ENCODE peak calls at places on chromosomes 1 and 21, in eight cellular contexts. R, D, P, U, N, K, V and H are unnamed samples.

GRCh38 chr1:200886590-200886989 is 8.1 kb upstream of the INAVA start:
- DNase-seq in K (no peak), P (no peak), D (no peak), N (no peak), R (no peak), V (no peak), U (no peak), H (no peak)

GRCh38 chr1:58884706-58885661 is 101.1 kb upstream of the JUN start:
- DNase-seq in U (peak), P (no peak), K (no peak), D (no peak), R (no peak), N (peak), V (peak), H (no peak)

GRCh38 chr1:50973255-50973654 is 3.2 kb downstream of the CDKN2C start:
- DNase-seq in P (no peak), N (no peak), U (no peak), D (no peak), K (no peak), V (no peak), R (no peak), H (no peak)

GRCh38 chr1:14553711-14554110 is 44.8 kb upstream of the KAZN start:
- DNase-seq in N (no peak), D (no peak), P (no peak), U (no peak), K (no peak), V (no peak), R (no peak), H (peak)

GRCh38 chr1:153353226-153353947 is 4.3 kb upstream of the S100A9 start:
- DNase-seq in U (no peak), D (no peak), V (no peak), K (no peak), R (no peak), P (no peak), N (no peak), H (peak)

GRCh38 chr21:15978158-15978805 is 248.5 kb downstream of the USP25 start:
- DNase-seq in D (peak), R (peak), N (no peak), U (no peak), K (no peak), V (no peak), P (no peak), H (no peak)

GRCh38 chr1:51294566-51295184 is 35.7 kb downstream of the TTC39A start:
- DNase-seq in V (no peak), R (no peak), D (no peak), P (no peak), N (no peak), K (no peak), U (no peak), H (no peak)

GRCh38 chr1:238606896-238607295 is 716.2 kb upstream of the ZP4 start:
- DNase-seq in V (no peak), P (no peak), K (no peak), D (peak), N (no peak), U (no peak), R (no peak), H (no peak)

GRCh38 chr1:248618878-248619277 is 16.0 kb downstream of the OR2T11 start:
- DNase-seq in D (peak), U (peak), V (peak), K (no peak), R (peak), N (peak), P (no peak), H (no peak)

GRCh38 chr1:84339503-84339902 is 38.0 kb downstream of the SAMD13 start:
- DNase-seq in K (no peak), N (no peak), V (no peak), D (peak), P (no peak), R (no peak), U (no peak), H (peak)

GRCh38 chr1:205579711-205580110 is 52.1 kb downstream of the ELK4 start:
- DNase-seq in U (no peak), V (no peak), R (no peak), N (no peak), P (no peak), K (no peak), D (no peak), H (no peak)

GRCh38 chr1:147757015-147757990 is 3.1 kb downstream of the GJA5 start:
- DNase-seq in K (no peak), R (no peak), V (peak), P (no peak), N (no peak), U (no peak), D (no peak), H (no peak)

GRCh38 chr1:159282118-159282517 is 20.0 kb upstream of the FCER1A start:
- DNase-seq in P (no peak), V (no peak), U (no peak), N (no peak), D (no peak), R (no peak), K (no peak), H (no peak)

GRCh38 chr1:150006881-150007401 is 3.6 kb downstream of the OTUD7B start:
- DNase-seq in K (no peak), U (no peak), P (no peak), D (peak), R (no peak), N (no peak), V (no peak), H (no peak)

GRCh38 chr1:212368073-212368484 is 46.6 kb downstream of the PACC1 start:
- DNase-seq in N (no peak), K (peak), R (peak), D (peak), P (no peak), U (no peak), V (peak), H (peak)

GRCh38 chr1:155178441-155179106 is 4.9 kb downstream of the TRIM46 start:
- DNase-seq in V (no peak), U (no peak), K (no peak), P (no peak), N (peak), D (no peak), R (no peak), H (no peak)

GRCh38 chr1:179873366-179873978 is 4.1 kb downstream of the TOR1AIP2 start:
- DNase-seq in V (no peak), R (no peak), N (no peak), D (no peak), U (no peak), P (no peak), K (no peak), H (no peak)

GRCh38 chr1:163170975-163171676 is 31.6 kb downstream of the RGS5 start:
- DNase-seq in U (no peak), R (no peak), N (no peak), P (no peak), V (no peak), D (peak), K (no peak), H (no peak)

GRCh38 chr1:204435246-204435885 is 23.7 kb upstream of the PPP1R15B start:
- DNase-seq in N (no peak), K (no peak), U (no peak), P (no peak), D (peak), V (no peak), R (no peak), H (no peak)

GRCh38 chr1:25880518-25880917 is 5.0 kb upstream of the PAQR7 start:
- DNase-seq in R (no peak), D (no peak), V (no peak), K (no peak), U (no peak), P (no peak), N (no peak), H (no peak)

GRCh38 chr1:182227864-182228547 is 163.6 kb downstream of the GLUL start:
- DNase-seq in V (no peak), D (no peak), P (no peak), R (no peak), K (no peak), U (no peak), N (no peak), H (no peak)

GRCh38 chr1:181086926-181087325 is 1.6 kb upstream of the IER5 start:
- DNase-seq in U (no peak), V (no peak), K (no peak), D (peak), P (no peak), N (no peak), R (no peak), H (no peak)

GRCh38 chr1:10692401-10693021 is 103.9 kb downstream of the CASZ1 start:
- DNase-seq in V (peak), R (no peak), N (no peak), U (no peak), D (no peak), P (no peak), K (no peak), H (peak)

GRCh38 chr1:65235867-65236805 is 73.2 kb upstream of the DNAJC6 start:
- DNase-seq in V (no peak), N (no peak), U (no peak), D (peak), P (no peak), K (no peak), R (no peak), H (no peak)

GRCh38 chr1:186812560-186812959 is 16.2 kb upstream of the PLA2G4A start:
- DNase-seq in V (no peak), K (no peak), D (peak), R (peak), P (no peak), U (no peak), N (no peak), H (no peak)

GRCh38 chr21:35223480-35224156 is 174.5 kb upstream of the RUNX1 start:
- DNase-seq in R (no peak), V (no peak), U (no peak), P (no peak), D (no peak), N (no peak), K (no peak), H (no peak)

GRCh38 chr21:42463861-42464515 is 32.0 kb downstream of the RSPH1 start:
- DNase-seq in V (peak), U (no peak), R (no peak), P (no peak), D (peak), K (no peak), N (no peak), H (peak)

GRCh38 chr1:8662380-8663072 is 154.9 kb downstream of the RERE start:
- DNase-seq in N (no peak), U (no peak), D (no peak), K (no peak), V (no peak), R (no peak), P (no peak), H (no peak)

GRCh38 chr1:243264718-243265117 is 8.9 kb downstream of the SDCCAG8 start:
- DNase-seq in D (peak), R (no peak), P (no peak), V (no peak), N (no peak), K (no peak), U (no peak), H (no peak)

GRCh38 chr1:15423355-15424077 is 13.8 kb downstream of the EFHD2 start:
- DNase-seq in P (no peak), N (no peak), V (no peak), R (no peak), K (no peak), D (no peak), U (no peak), H (no peak)

GRCh38 chr1:74323937-74324473 is 88.8 kb downstream of the TNNI3K start:
- DNase-seq in U (no peak), P (no peak), N (no peak), V (no peak), D (no peak), K (no peak), R (no peak), H (no peak)

GRCh38 chr1:218488986-218489385 is 143.8 kb downstream of the TGFB2 start:
- DNase-seq in V (no peak), N (no peak), R (no peak), D (peak), U (no peak), K (no peak), P (no peak), H (no peak)

GRCh38 chr1:177645491-177645890 is 324.4 kb downstream of the SEC16B start:
- DNase-seq in U (no peak), R (no peak), P (no peak), N (no peak), K (no peak), D (no peak), V (no peak), H (peak)

GRCh38 chr1:13830616-13831280 is 130.8 kb downstream of the PRDM2 start:
- DNase-seq in R (no peak), K (no peak), P (no peak), V (peak), D (peak), N (peak), U (peak), H (no peak)

GRCh38 chr1:19410393-19410792 is 74.9 kb downstream of the CAPZB start:
- DNase-seq in N (no peak), P (no peak), D (no peak), U (no peak), R (no peak), K (no peak), V (no peak), H (no peak)
- TF ChIP-seq CTCF in N (no peak), P (no peak), D (no peak), U (no peak), R (no peak), K (no peak), V (no peak), H (no peak)

DNA sequence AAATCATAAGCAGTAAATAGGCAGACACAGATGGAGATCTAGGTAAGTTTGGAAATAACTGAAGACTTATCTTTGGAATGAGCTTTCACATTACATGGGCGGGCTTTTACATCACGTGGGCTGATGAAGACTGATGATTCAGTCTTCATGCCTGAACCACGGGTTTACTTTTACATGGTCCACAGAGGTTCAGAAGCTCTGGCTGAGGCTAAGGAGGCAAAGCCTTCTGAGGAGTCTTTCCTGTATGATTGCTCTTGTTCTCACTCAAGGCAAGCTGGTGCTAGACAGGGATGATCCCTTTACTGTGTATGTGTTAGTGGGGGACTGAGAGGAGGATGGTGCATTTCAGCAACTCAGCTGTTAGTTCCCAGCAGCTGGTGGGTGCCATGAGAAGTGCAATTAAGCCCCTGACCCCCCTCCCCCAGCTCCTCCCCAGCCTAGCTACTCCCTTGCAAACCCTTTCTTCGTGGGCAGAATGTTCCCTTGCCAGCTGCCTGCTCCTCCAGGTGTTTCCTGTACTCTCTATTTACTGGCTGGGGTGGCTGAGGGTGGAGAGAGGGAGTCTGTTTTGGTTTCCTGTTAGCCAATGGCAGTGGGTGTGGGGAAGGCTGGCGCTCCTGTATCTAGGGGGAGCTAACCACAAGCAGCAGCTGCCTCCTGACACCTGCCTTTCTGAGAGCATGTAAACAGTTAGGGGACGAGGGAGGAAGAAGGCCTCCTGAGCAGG is 15.4 kb downstream of the BTG2 start:
- DNase-seq in K (peak), R (no peak), D (peak), V (peak), N (no peak), P (no peak), U (peak), H (no peak)
- TF ChIP-seq CTCF in K (no peak), R (no peak), D (no peak), V (no peak), N (no peak), P (no peak), U (no peak), H (no peak)

GRCh38 chr1:7299994-7300393 is 471.1 kb upstream of the VAMP3 start:
- DNase-seq in V (peak), R (no peak), U (no peak), N (no peak), P (no peak), D (peak), K (no peak), H (no peak)

GRCh38 chr1:7299329-7299799 is 471.7 kb upstream of the VAMP3 start:
- DNase-seq in K (peak), D (peak), V (peak), P (no peak), R (peak), N (peak), U (peak), H (no peak)

GRCh38 chr1:7301346-7301993 is 469.6 kb upstream of the VAMP3 start:
- DNase-seq in D (peak), P (no peak), V (peak), N (no peak), K (no peak), U (no peak), R (no peak), H (peak)

GRCh38 chr1:7302126-7302525 is 469.0 kb upstream of the VAMP3 start:
- DNase-seq in D (no peak), P (no peak), V (peak), K (no peak), R (no peak), N (no peak), U (no peak), H (no peak)

GRCh38 chr1:7300893-7301292 is 470.2 kb upstream of the VAMP3 start:
- DNase-seq in P (no peak), R (no peak), K (no peak), D (peak), N (no peak), V (peak), U (no peak), H (no peak)
- TF ChIP-seq CTCF in P (no peak), R (no peak), K (no peak), D (no peak), N (no peak), V (no peak), U (no peak), H (no peak)

DNA sequence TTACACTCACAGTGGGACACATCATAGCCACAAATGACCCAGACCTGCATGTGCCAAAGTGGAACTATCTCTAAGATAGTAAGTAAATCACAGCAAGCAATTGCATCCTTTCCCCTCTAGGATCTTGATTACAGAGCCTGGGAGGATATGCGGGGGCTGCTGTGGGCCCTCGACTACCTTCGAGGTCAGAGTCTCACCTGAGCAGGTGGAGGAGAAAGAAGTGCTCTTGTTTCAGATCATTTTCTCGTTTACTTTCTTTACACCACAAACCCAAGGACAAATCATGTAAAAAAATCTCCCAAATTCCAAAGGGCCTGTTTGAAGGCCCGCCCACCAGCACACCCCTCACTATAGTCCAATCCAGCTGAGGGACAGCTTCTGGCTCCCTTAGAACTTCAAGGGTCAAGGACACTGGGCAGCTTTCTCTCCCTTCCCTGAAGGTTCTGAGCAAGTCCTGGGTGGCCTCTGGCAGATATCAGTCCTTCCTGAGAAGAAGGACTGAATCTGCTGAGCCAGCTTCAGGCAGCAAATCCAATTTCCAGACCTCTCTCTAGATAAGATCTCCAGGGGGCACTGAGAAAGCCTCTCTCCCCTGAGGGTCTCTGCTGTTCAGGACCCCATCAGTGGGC is 5.6 kb downstream of the STK40 start:
- DNase-seq in R (no peak), D (no peak), V (no peak), K (no peak), N (peak), U (no peak), P (no peak), H (no peak)
- TF ChIP-seq CTCF in R (no peak), D (no peak), V (no peak), K (no peak), N (no peak), U (no peak), P (no peak), H (no peak)

GRCh38 chr1:115910231-115910630 is 66.1 kb upstream of the SLC22A15 start:
- DNase-seq in N (no peak), K (no peak), P (no peak), V (no peak), D (no peak), R (no peak), U (no peak), H (no peak)

GRCh38 chr1:115907092-115907491 is 66.2 kb upstream of the NHLH2 start:
- DNase-seq in N (no peak), K (no peak), P (no peak), R (no peak), D (no peak), U (no peak), V (no peak), H (no peak)

GRCh38 chr1:115912116-115912515 is 64.2 kb upstream of the SLC22A15 start:
- DNase-seq in R (no peak), D (no peak), V (no peak), K (no peak), P (no peak), N (no peak), U (no peak), H (no peak)

GRCh38 chr1:115908565-115909334 is 67.6 kb upstream of the SLC22A15 start:
- DNase-seq in V (no peak), U (no peak), P (no peak), K (no peak), R (no peak), D (no peak), N (no peak), H (no peak)

GRCh38 chr1:115911298-115911697 is 65.0 kb upstream of the SLC22A15 start:
- DNase-seq in P (no peak), U (no peak), R (no peak), N (no peak), V (no peak), D (no peak), K (no peak), H (no peak)
- TF ChIP-seq CTCF in P (no peak), U (no peak), R (no peak), N (no peak), V (no peak), D (no peak), K (no peak), H (no peak)

GRCh38 chr1:12064073-12064969 is 1.2 kb downstream of the TNFRSF8 start:
- DNase-seq in K (no peak), D (no peak), U (no peak), P (no peak), R (no peak), V (no peak), N (no peak), H (no peak)
- TF ChIP-seq CTCF in K (no peak), D (no peak), U (no peak), P (no peak), R (no peak), V (no peak), N (no peak), H (no peak)

GRCh38 chr1:160997323-160998038 is 23.5 kb downstream of the F11R start:
- DNase-seq in V (peak), K (peak), U (peak), R (no peak), N (peak), P (no peak), D (peak), H (no peak)
- TF ChIP-seq CTCF in V (peak), K (peak), U (peak), R (peak), N (peak), P (peak), D (peak), H (peak)